ENCODE peak calls at places on chromosomes 13 and 19, in six cellular contexts. One of them, this sample, is unnamed.
A peak's percentile ranks its signal among the peaks of the same experiment; 100 is the strongest.

GRCh38 chr19:10740798-10741197 is 22.9 kb downstream of the DNM2 start:
- DNase-seq in CD4-positive, alpha-beta T cell: no peak
- DNase-seq in HFF-Myc: no peak
- DNase-seq in pancreas: no peak
- DNase-seq in GM06990: no peak
- DNase-seq in IMR-90: no peak
- DNase-seq in this sample: no peak

GRCh38 chr19:43797556-43797955 is 4.7 kb downstream of the LYPD5 start:
- DNase-seq in CD4-positive, alpha-beta T cell: no peak
- DNase-seq in HFF-Myc: no peak
- DNase-seq in pancreas: no peak
- DNase-seq in GM06990: no peak
- DNase-seq in IMR-90: no peak
- DNase-seq in this sample: no peak

GRCh38 chr13:20773194-20774080 is at the start of gene EEF1AKMT1:
- DNase-seq in CD4-positive, alpha-beta T cell: peak; percentile 93
- DNase-seq in HFF-Myc: peak; percentile 66
- DNase-seq in pancreas: peak; percentile 98
- DNase-seq in GM06990: peak; percentile 97
- DNase-seq in IMR-90: peak; percentile 91
- DNase-seq in this sample: peak; percentile 94

GRCh38 chr19:32642771-32643170 is 32.2 kb downstream of the ANKRD27 start:
- DNase-seq in CD4-positive, alpha-beta T cell: peak; percentile 52
- DNase-seq in HFF-Myc: no peak
- DNase-seq in pancreas: no peak
- DNase-seq in GM06990: no peak
- DNase-seq in IMR-90: no peak
- DNase-seq in this sample: no peak

GRCh38 chr13:68551701-68552522 is 1321.8 kb upstream of the PCDH9 start:
- DNase-seq in CD4-positive, alpha-beta T cell: no peak
- DNase-seq in HFF-Myc: no peak
- DNase-seq in pancreas: no peak
- DNase-seq in GM06990: no peak
- DNase-seq in IMR-90: no peak
- DNase-seq in this sample: no peak

GRCh38 chr13:32140109-32140508 is 108.5 kb downstream of the FRY start:
- DNase-seq in CD4-positive, alpha-beta T cell: no peak
- DNase-seq in HFF-Myc: no peak
- DNase-seq in pancreas: no peak
- DNase-seq in GM06990: no peak
- DNase-seq in IMR-90: no peak
- DNase-seq in this sample: no peak

GRCh38 chr19:49491804-49492572 is 4.2 kb upstream of the RPS11 start:
- DNase-seq in CD4-positive, alpha-beta T cell: no peak
- DNase-seq in HFF-Myc: no peak
- DNase-seq in pancreas: no peak
- DNase-seq in GM06990: no peak
- DNase-seq in IMR-90: no peak
- DNase-seq in this sample: no peak

GRCh38 chr19:40726279-40726678 is 9.4 kb downstream of the ITPKC start:
- DNase-seq in CD4-positive, alpha-beta T cell: no peak
- DNase-seq in HFF-Myc: no peak
- DNase-seq in pancreas: no peak
- DNase-seq in GM06990: no peak
- DNase-seq in IMR-90: no peak
- DNase-seq in this sample: no peak

GRCh38 chr19:4506449-4507149 is 11.7 kb downstream of the PLIN4 start:
- DNase-seq in CD4-positive, alpha-beta T cell: no peak
- DNase-seq in HFF-Myc: peak; percentile 45
- DNase-seq in pancreas: no peak
- DNase-seq in GM06990: no peak
- DNase-seq in IMR-90: peak; percentile 80
- DNase-seq in this sample: no peak

DNA sequence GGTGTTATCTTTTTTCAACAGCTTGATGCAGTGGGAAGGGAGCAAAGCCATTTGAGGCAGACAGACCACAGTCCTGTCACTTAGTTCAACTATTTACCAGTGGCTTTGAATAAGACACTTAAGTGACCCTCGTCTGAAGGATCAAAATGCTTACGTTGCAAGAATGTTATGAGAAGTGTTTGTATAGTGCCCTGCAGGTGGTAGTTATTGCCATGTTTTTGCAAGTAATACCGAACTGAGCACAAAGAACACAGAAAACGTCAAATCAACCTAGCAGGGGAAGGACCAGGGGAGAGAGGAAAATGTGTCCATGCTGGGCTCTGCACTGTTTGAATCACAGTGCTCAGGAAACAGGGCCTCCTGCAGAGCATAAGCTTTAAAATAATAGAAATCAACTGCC is 2.8 kb downstream of the SOHLH2 start:
- DNase-seq in CD4-positive, alpha-beta T cell: no peak
- DNase-seq in HFF-Myc: no peak
- DNase-seq in pancreas: no peak
- DNase-seq in GM06990: no peak
- DNase-seq in IMR-90: no peak
- DNase-seq in this sample: no peak
- TF ChIP-seq CTCF in CD4-positive, alpha-beta T cell: no peak
- TF ChIP-seq CTCF in HFF-Myc: no peak
- TF ChIP-seq CTCF in pancreas: no peak
- TF ChIP-seq CTCF in GM06990: no peak
- TF ChIP-seq CTCF in IMR-90: no peak
- TF ChIP-seq CTCF in this sample: no peak

GRCh38 chr19:17352608-17353280 is 15.4 kb downstream of the GTPBP3 start:
- DNase-seq in CD4-positive, alpha-beta T cell: no peak
- DNase-seq in HFF-Myc: no peak
- DNase-seq in pancreas: no peak
- DNase-seq in GM06990: no peak
- DNase-seq in IMR-90: no peak
- DNase-seq in this sample: no peak
- TF ChIP-seq CTCF in CD4-positive, alpha-beta T cell: no peak
- TF ChIP-seq CTCF in HFF-Myc: no peak
- TF ChIP-seq CTCF in pancreas: no peak
- TF ChIP-seq CTCF in GM06990: no peak
- TF ChIP-seq CTCF in IMR-90: no peak
- TF ChIP-seq CTCF in this sample: no peak

DNA sequence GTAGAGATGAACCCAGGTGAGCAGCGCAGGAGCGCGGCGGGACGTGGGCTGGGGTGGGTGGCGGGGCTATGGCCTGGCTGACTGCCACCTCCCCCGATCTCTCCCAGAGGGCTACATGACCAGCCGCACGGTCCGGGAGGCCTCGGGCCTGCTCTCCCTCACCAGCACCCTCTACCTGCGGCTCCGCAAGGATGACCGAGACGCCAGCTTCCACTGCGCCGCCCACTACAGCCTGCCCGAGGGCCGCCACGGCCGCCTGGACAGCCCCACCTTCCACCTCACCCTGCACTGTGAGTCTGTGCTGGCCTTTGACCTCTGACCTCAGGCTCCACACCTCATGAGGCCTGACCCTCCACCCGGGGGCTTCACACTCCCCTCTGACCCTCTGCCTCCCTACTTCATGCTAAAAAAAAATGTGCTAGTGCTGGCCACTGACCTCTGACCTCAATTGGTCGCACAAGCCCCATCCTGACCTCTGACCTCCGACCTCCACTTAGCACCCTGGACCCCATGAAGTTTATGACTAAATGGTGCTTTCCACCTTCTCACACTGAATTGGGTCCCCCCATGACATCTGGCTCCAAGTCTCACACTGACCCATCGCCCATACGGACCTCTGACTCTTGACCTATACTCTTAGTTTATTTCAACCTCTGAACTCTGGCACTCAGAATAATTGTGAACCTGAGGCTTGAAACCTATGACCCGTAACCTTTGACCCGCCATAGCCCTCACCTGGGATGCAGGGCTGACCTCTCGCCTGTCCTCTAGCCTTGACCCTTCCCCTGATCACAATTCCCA is 4.6 kb downstream of the BCAM start:
- DNase-seq in CD4-positive, alpha-beta T cell: no peak
- DNase-seq in HFF-Myc: no peak
- DNase-seq in pancreas: no peak
- DNase-seq in GM06990: no peak
- DNase-seq in IMR-90: no peak
- DNase-seq in this sample: no peak
- TF ChIP-seq CTCF in CD4-positive, alpha-beta T cell: no peak
- TF ChIP-seq CTCF in HFF-Myc: no peak
- TF ChIP-seq CTCF in pancreas: no peak
- TF ChIP-seq CTCF in GM06990: no peak
- TF ChIP-seq CTCF in IMR-90: no peak
- TF ChIP-seq CTCF in this sample: no peak

DNA sequence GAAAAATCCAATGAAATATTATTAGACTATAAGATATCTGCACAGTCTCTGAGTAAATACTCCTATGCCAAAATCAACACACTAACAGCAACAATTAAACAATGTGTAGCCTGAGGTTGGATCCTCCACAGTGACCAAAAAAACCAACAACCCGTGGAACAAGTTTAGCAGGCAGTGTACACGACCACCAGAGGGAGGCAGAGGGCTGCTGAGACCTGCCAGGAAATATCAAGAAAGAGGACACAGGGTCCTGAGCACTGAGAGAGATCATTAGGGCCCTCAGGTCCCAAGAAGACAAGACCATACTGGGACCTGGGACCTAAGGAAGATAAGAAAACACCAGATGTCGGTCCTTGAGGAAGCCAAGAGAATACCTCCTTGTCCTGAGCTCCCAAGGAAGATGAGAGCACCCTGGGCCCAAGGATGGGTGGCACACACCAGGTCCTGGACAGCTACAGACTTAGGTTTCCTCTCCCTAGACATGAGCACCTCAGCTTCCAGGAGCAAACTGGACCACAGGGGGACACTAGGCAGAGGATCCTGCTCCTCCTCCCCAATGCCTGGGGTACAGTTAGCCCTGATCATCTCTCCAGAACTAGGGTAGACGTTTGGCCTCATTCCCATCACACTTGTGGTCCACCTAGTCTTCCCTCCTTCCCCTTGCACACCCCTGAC is 822 bp upstream of the ZNF274 start:
- DNase-seq in CD4-positive, alpha-beta T cell: peak; percentile 55
- DNase-seq in HFF-Myc: no peak
- DNase-seq in pancreas: no peak
- DNase-seq in GM06990: no peak
- DNase-seq in IMR-90: no peak
- DNase-seq in this sample: peak; percentile 22
- TF ChIP-seq CTCF in CD4-positive, alpha-beta T cell: peak; percentile 52
- TF ChIP-seq CTCF in HFF-Myc: peak; percentile 60
- TF ChIP-seq CTCF in pancreas: no peak
- TF ChIP-seq CTCF in GM06990: peak; percentile 56
- TF ChIP-seq CTCF in IMR-90: peak; percentile 19
- TF ChIP-seq CTCF in this sample: no peak

DNA sequence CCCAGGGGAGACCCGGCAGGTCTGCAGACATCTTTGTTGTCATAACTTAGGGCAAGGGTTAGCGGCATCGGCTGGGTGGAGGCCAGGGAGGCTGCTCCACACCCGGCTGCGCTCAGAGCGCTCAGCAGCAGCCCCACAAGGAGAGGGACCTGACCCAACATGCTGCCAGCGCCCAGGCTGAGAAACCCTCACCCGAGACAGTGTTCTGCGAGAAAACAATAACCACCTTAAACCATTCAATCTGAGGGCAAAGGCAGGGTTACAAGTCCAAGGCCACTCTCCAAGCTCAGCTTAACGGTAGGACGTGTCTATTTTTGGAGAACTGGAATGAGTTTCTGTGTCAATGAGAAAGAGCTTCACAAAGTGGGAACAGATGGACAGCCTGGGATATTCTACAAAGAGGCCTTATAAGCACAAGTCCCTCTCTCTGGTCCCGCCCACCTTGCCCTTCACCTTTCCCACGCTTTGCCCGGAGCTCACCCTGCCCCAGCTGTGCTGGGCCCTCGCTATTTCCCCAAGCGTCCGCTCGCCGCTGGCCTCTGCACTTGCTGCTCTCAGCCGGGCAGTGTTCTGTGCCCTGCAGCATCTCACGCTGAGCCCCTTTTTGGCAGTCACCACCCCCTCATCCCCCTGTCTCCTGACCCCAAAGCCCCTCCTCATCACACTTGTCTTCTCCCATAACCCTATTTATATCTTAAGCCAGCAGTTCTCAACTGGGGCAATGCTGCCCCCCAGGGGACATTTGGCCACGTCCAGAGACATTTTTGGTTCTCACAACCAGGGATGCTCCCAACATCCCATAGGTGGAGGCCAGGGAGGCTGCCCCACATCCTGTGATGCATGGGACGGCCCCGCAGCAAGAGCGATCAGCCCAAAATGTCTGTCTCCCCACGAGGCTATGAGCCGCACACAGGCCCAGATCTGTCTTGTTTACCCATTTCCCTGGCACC is 17.6 kb downstream of the PPP1R12C start:
- DNase-seq in CD4-positive, alpha-beta T cell: no peak
- DNase-seq in HFF-Myc: no peak
- DNase-seq in pancreas: peak; percentile 46
- DNase-seq in GM06990: no peak
- DNase-seq in IMR-90: no peak
- DNase-seq in this sample: no peak
- TF ChIP-seq CTCF in CD4-positive, alpha-beta T cell: no peak
- TF ChIP-seq CTCF in HFF-Myc: peak; percentile 10
- TF ChIP-seq CTCF in pancreas: no peak
- TF ChIP-seq CTCF in GM06990: no peak
- TF ChIP-seq CTCF in IMR-90: no peak
- TF ChIP-seq CTCF in this sample: no peak

GRCh38 chr19:42422576-42423461 is 4.4 kb downstream of the LIPE start:
- DNase-seq in CD4-positive, alpha-beta T cell: peak; percentile 25
- DNase-seq in HFF-Myc: no peak
- DNase-seq in pancreas: peak; percentile 78
- DNase-seq in GM06990: peak; percentile 77
- DNase-seq in IMR-90: no peak
- DNase-seq in this sample: peak; percentile 61
- TF ChIP-seq CTCF in CD4-positive, alpha-beta T cell: no peak
- TF ChIP-seq CTCF in HFF-Myc: no peak
- TF ChIP-seq CTCF in pancreas: no peak
- TF ChIP-seq CTCF in GM06990: no peak
- TF ChIP-seq CTCF in IMR-90: no peak
- TF ChIP-seq CTCF in this sample: no peak

GRCh38 chr19:56837492-56837891 is 3.0 kb downstream of the PEG3 start:
- DNase-seq in CD4-positive, alpha-beta T cell: no peak
- DNase-seq in HFF-Myc: no peak
- DNase-seq in pancreas: peak; percentile 95
- DNase-seq in GM06990: no peak
- DNase-seq in IMR-90: no peak
- DNase-seq in this sample: no peak
- TF ChIP-seq CTCF in CD4-positive, alpha-beta T cell: no peak
- TF ChIP-seq CTCF in HFF-Myc: peak; percentile 16
- TF ChIP-seq CTCF in pancreas: peak; percentile 64
- TF ChIP-seq CTCF in GM06990: no peak
- TF ChIP-seq CTCF in IMR-90: no peak
- TF ChIP-seq CTCF in this sample: no peak

GRCh38 chr19:18477042-18477760 is 39.3 kb upstream of the ISYNA1 start:
- DNase-seq in CD4-positive, alpha-beta T cell: no peak
- DNase-seq in HFF-Myc: no peak
- DNase-seq in pancreas: no peak
- DNase-seq in GM06990: no peak
- DNase-seq in IMR-90: no peak
- DNase-seq in this sample: no peak
- TF ChIP-seq CTCF in CD4-positive, alpha-beta T cell: no peak
- TF ChIP-seq CTCF in HFF-Myc: peak; percentile 36
- TF ChIP-seq CTCF in pancreas: no peak
- TF ChIP-seq CTCF in GM06990: no peak
- TF ChIP-seq CTCF in IMR-90: peak; percentile 13
- TF ChIP-seq CTCF in this sample: no peak

This sample was measured in activated B cell treated with CpG ODN at 0.5 μM for 24 hours.